ENCODE peak calls at places on chromosomes 6 and 20, in eight cellular contexts. E is SK-N-SH, M is A549, F is sigmoid colon, A is H1, I is stomach, X is HepG2, K is K562. P is an unnamed sample.

GRCh38 chr6:169997930-169998218 is 246.5 kb downstream of the ERMARD start:
- DNase-seq in I (no peak), A (no peak), F (peak; percentile 50), X (no peak), E (no peak), K (no peak), M (no peak), P (no peak)

GRCh38 chr6:107330190-107330589 is 129.2 kb downstream of the PDSS2 start:
- DNase-seq in E (no peak), I (no peak), M (no peak), A (no peak), X (no peak), F (no peak), K (no peak), P (no peak)

GRCh38 chr6:168641455-168641854 is 200.5 kb downstream of the SMOC2 start:
- DNase-seq in I (no peak), X (no peak), M (no peak), E (no peak), F (peak; percentile 26), K (no peak), A (no peak), P (no peak)

GRCh38 chr6:16947461-16948159 is 154.2 kb upstream of the STMND1 start:
- DNase-seq in M (no peak), I (no peak), A (peak; percentile 13), E (no peak), K (peak; percentile 35), F (peak; percentile 70), X (peak; percentile 17), P (peak; percentile 43)

GRCh38 chr20:7836076-7836475 is 104.2 kb downstream of the HAO1 start:
- DNase-seq in M (no peak), K (no peak), A (no peak), F (no peak), E (no peak), X (no peak), I (no peak), P (no peak)

GRCh38 chr6:7148100-7148822 is 40.5 kb downstream of the RREB1 start:
- DNase-seq in M (no peak), K (no peak), F (no peak), X (no peak), I (no peak), A (no peak), E (no peak), P (no peak)

GRCh38 chr6:130587778-130588520 is 222.1 kb downstream of the TMEM200A start:
- DNase-seq in K (no peak), I (no peak), F (no peak), E (no peak), X (no peak), A (no peak), M (no peak), P (no peak)

GRCh38 chr20:25563876-25564275 is 21.5 kb downstream of the NINL start:
- DNase-seq in I (no peak), E (no peak), K (no peak), A (no peak), M (no peak), X (no peak), F (no peak), P (no peak)

GRCh38 chr6:132253211-132253610 is 148.1 kb downstream of the MOXD1 start:
- DNase-seq in F (no peak), E (no peak), A (no peak), X (no peak), K (no peak), I (no peak), M (no peak), P (no peak)

GRCh38 chr20:31566658-31567379 is 38.3 kb upstream of the ID1 start:
- DNase-seq in A (no peak), K (no peak), X (no peak), M (no peak), E (no peak), F (no peak), I (peak; percentile 63), P (no peak)

GRCh38 chr6:43648248-43648647 is 3.4 kb downstream of the RSPH9 start:
- DNase-seq in E (no peak), K (no peak), F (no peak), X (no peak), M (no peak), A (no peak), I (no peak), P (no peak)

GRCh38 chr20:12748359-12748994 is 260.3 kb upstream of the SPTLC3 start:
- DNase-seq in M (no peak), X (no peak), E (no peak), K (no peak), F (no peak), A (no peak), I (no peak), P (no peak)

GRCh38 chr20:46307999-46308257 is 370 bp downstream of the CDH22 start:
- DNase-seq in A (no peak), E (peak; percentile 73), K (no peak), F (no peak), I (no peak), X (no peak), M (no peak), P (no peak)

GRCh38 chr20:64035066-64035932 is 683 bp upstream of the C20orf204 start:
- DNase-seq in I (no peak), E (no peak), A (no peak), M (no peak), X (no peak), K (no peak), F (peak; percentile 42), P (no peak)

GRCh38 chr6:43138267-43138666 is 32.8 kb upstream of the SRF start:
- DNase-seq in A (no peak), K (no peak), E (no peak), F (no peak), M (no peak), X (no peak), I (no peak), P (no peak)

GRCh38 chr6:108736832-108737231 is 111.4 kb upstream of the ARMC2 start:
- DNase-seq in F (no peak), K (peak; percentile 47), E (no peak), A (peak; percentile 61), X (peak; percentile 27), I (no peak), M (peak; percentile 26), P (no peak)

GRCh38 chr20:59948828-59949720 is 8.9 kb downstream of the FAM217B start:
- DNase-seq in K (peak; percentile 10), I (no peak), E (peak; percentile 44), F (no peak), X (peak; percentile 63), M (no peak), A (no peak), P (peak; percentile 51)

GRCh38 chr6:156776841-156777576 is at the start of gene ARID1B:
- DNase-seq in A (no peak), M (peak; percentile 33), E (peak; percentile 92), K (peak; percentile 83), I (peak; percentile 87), X (peak; percentile 70), F (peak; percentile 93), P (peak; percentile 75)

GRCh38 chr6:37558158-37558557 is 58.5 kb upstream of the CCDC167 start:
- DNase-seq in X (no peak), M (no peak), F (no peak), K (no peak), E (no peak), I (no peak), A (no peak), P (no peak)

GRCh38 chr6:37019065-37019450 is 13.6 kb downstream of the FGD2 start:
- DNase-seq in M (no peak), E (peak; percentile 53), X (peak; percentile 60), A (no peak), I (no peak), F (no peak), K (no peak), P (no peak)

GRCh38 chr6:115766745-115767462 is 293.8 kb downstream of the FRK start:
- DNase-seq in A (no peak), M (no peak), K (no peak), I (no peak), X (no peak), E (no peak), F (no peak), P (no peak)
- H3K27ac ChIP-seq in A (no peak overlapping the region), M (no peak overlapping the region), K (no peak overlapping the region), I (no peak overlapping the region), X (no peak overlapping the region), E (no peak overlapping the region), F (no peak overlapping the region), P (no peak overlapping the region)

GRCh38 chr20:34122274-34122980 is 10.4 kb upstream of the EIF2S2 start:
- DNase-seq in F (no peak), I (no peak), X (no peak), M (no peak), A (no peak), K (no peak), E (no peak), P (no peak)
- H3K4me3 ChIP-seq in F (no peak overlapping the region), I (no peak overlapping the region), X (no peak overlapping the region), M (no peak overlapping the region), A (no peak overlapping the region), K (no peak overlapping the region), E (no peak overlapping the region), P (no peak overlapping the region)

GRCh38 chr6:34992353-34992752 is 103.3 kb downstream of the ANKS1A start:
- DNase-seq in X (no peak), F (no peak), E (no peak), M (no peak), I (no peak), K (no peak), A (no peak), P (no peak)

GRCh38 chr6:34993206-34993605 is 104.2 kb downstream of the ANKS1A start:
- DNase-seq in E (no peak), I (no peak), X (no peak), K (no peak), M (no peak), F (no peak), A (no peak), P (no peak)

GRCh38 chr6:34986845-34987246 is 97.8 kb downstream of the ANKS1A start:
- DNase-seq in F (peak; percentile 83), K (peak; percentile 77), A (peak; percentile 25), M (peak; percentile 61), X (peak; percentile 71), E (peak; percentile 66), I (peak; percentile 72), P (peak; percentile 48)

GRCh38 chr6:34994693-34995092 is 105.6 kb downstream of the ANKS1A start:
- DNase-seq in A (no peak), F (no peak), E (no peak), K (no peak), M (no peak), I (no peak), X (no peak), P (no peak)

DNA sequence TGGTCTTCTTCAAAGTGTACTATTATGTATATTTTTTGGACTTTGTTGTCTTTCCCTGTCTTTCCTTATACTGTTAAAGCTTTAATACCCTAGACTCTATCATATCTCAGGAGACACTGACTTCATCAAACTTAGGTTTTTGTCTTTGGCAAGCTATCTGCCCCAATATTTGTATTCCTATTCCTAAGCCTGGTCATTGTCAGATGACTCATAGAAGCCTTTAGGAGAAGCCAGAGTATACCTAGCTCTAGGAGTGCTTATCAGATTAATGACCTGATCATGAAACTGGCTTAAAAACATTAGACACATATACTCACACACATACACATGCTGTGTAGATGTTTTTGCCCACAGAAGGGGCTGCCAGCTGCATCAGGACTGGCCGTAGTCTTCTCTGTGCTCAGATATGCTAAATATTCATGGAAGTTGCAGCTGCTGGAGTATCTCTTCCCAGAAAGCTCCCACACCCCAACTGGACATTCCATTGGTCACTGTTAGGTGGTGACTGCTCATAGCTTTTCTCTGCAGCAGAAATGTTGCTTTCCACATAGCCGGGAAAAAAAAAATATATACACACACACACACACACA is 102.0 kb downstream of the ANKS1A start:
- DNase-seq in I (no peak), K (no peak), X (no peak), M (no peak), E (no peak), F (no peak), A (no peak), P (no peak)
- TF ChIP-seq EP300 in I (no peak), K (no peak), X (no peak), M (no peak), E (no peak), F (no peak), A (no peak), P (no peak)

GRCh38 chr20:23607497-23608245 is 2.0 kb upstream of the CST9 start:
- DNase-seq in F (no peak), E (no peak), A (no peak), I (no peak), M (no peak), K (no peak), X (no peak), P (no peak)
- H3K27ac ChIP-seq in F (no peak overlapping the region), E (no peak overlapping the region), A (no peak overlapping the region), I (no peak overlapping the region), M (no peak overlapping the region), K (no peak overlapping the region), X (no peak overlapping the region), P (no peak overlapping the region)